ENCODE peak calls at places on chromosomes 6 and 20, in four cellular contexts. K is GM23338, M is astrocyte, W is fibroblast of lung. G is an unnamed sample.

GRCh38 chr20:41650221-41650948 is 32.2 kb upstream of the CHD6 start:
- DNase-seq in K (peak; percentile 27), M (no peak), W (no peak), G (no peak)

GRCh38 chr6:24358219-24358821 is 461 bp upstream of the DCDC2 start:
- DNase-seq in K (no peak), M (no peak), W (no peak), G (no peak)

GRCh38 chr6:97322811-97323210 is 39.8 kb upstream of the MMS22L start:
- DNase-seq in K (no peak), M (peak; percentile 72), W (peak; percentile 82), G (peak; percentile 29)

GRCh38 chr6:158849899-158850806 is 31.0 kb upstream of the EZR start:
- DNase-seq in K (peak; percentile 66), M (peak; percentile 96), W (peak; percentile 98), G (peak; percentile 90)

GRCh38 chr6:137933696-137934095 is 66.6 kb downstream of the TNFAIP3 start:
- DNase-seq in K (no peak), M (peak; percentile 80), W (peak; percentile 82), G (no peak)

GRCh38 chr6:136088693-136089092 is 161.4 kb downstream of the MTFR2 start:
- DNase-seq in K (no peak), M (no peak), W (no peak), G (no peak)

GRCh38 chr6:148177589-148178233 is 164.9 kb upstream of the SASH1 start:
- DNase-seq in K (peak; percentile 87), M (no peak), W (peak; percentile 36), G (peak; percentile 5)

GRCh38 chr6:170032197-170032596 is 258.7 kb downstream of the DLL1 start:
- DNase-seq in K (no peak), M (no peak), W (no peak), G (no peak)

GRCh38 chr6:148980234-148980633 is 233.4 kb downstream of the UST start:
- DNase-seq in K (peak; percentile 60), M (peak; percentile 40), W (peak; percentile 55), G (no peak)

GRCh38 chr6:142146828-142147662 is at the start of the genes NMBR and VTA1:
- DNase-seq in K (peak; percentile 99), M (peak; percentile 99), W (peak; percentile 100), G (peak; percentile 96)

GRCh38 chr20:14434379-14435136 is 97.1 kb upstream of the FLRT3 start:
- DNase-seq in K (no peak), M (no peak), W (no peak), G (no peak)

GRCh38 chr20:22861231-22861980 is 173.7 kb upstream of the SSTR4 start:
- DNase-seq in K (no peak), M (no peak), W (no peak), G (peak; percentile 19)

GRCh38 chr6:90266845-90267621 is 29.6 kb downstream of the BACH2 start:
- DNase-seq in K (no peak), M (no peak), W (no peak), G (no peak)

GRCh38 chr6:63764318-63764916 is 128.8 kb downstream of the PHF3 start:
- DNase-seq in K (peak; percentile 68), M (peak; percentile 6), W (peak; percentile 18), G (no peak)

GRCh38 chr6:15774011-15774410 is 111.2 kb upstream of the DTNBP1 start:
- DNase-seq in K (no peak), M (no peak), W (no peak), G (no peak)

GRCh38 chr6:144283781-144284473 is 1.2 kb upstream of the UTRN start:
- DNase-seq in K (peak; percentile 42), M (peak; percentile 22), W (peak; percentile 37), G (no peak)

GRCh38 chr6:16402501-16402900 is 164.1 kb downstream of the GMPR start:
- DNase-seq in K (no peak), M (no peak), W (no peak), G (no peak)

GRCh38 chr20:60589624-60590023 is 631.4 kb downstream of the CDH26 start:
- DNase-seq in K (peak; percentile 65), M (no peak), W (peak; percentile 5), G (no peak)

GRCh38 chr6:18513253-18513798 is 126.2 kb downstream of the RNF144B start:
- DNase-seq in K (no peak), M (no peak), W (no peak), G (no peak)

GRCh38 chr6:138533667-138534066 is 34.4 kb upstream of the NHSL1 start:
- DNase-seq in K (no peak), M (no peak), W (no peak), G (no peak)

GRCh38 chr6:3623451-3624267 is 127.9 kb downstream of the PXDC1 start:
- DNase-seq in K (peak; percentile 29), M (no peak), W (no peak), G (no peak)

GRCh38 chr6:152293404-152293803 is 343.8 kb downstream of the SYNE1 start:
- DNase-seq in K (no peak), M (no peak), W (no peak), G (no peak)

GRCh38 chr6:30895343-30895742 is 11.0 kb downstream of the DDR1 start:
- DNase-seq in K (no peak), M (no peak), W (no peak), G (no peak)

GRCh38 chr20:5729348-5729747 is 20.9 kb upstream of the SHLD1 start:
- DNase-seq in K (no peak), M (no peak), W (no peak), G (no peak)

GRCh38 chr20:51800132-51800721 is 2.1 kb downstream of the SALL4 start:
- DNase-seq in K (peak; percentile 94), M (no peak), W (peak; percentile 23), G (no peak)

GRCh38 chr6:18601515-18602035 is 214.4 kb downstream of the RNF144B start:
- DNase-seq in K (no peak), M (no peak), W (no peak), G (no peak)

GRCh38 chr6:151565940-151566339 is 72.1 kb downstream of the CCDC170 start:
- DNase-seq in K (no peak), M (no peak), W (no peak), G (no peak)

GRCh38 chr6:7136859-7137334 is 29.1 kb downstream of the RREB1 start:
- DNase-seq in K (no peak), M (no peak), W (no peak), G (no peak)
- H3K4me3 ChIP-seq in K (no peak overlapping the region), M (no peak overlapping the region), W (no peak overlapping the region), G (no peak overlapping the region)

GRCh38 chr6:27761391-27761790 is 150.8 kb downstream of the OR2B2 start:
- DNase-seq in K (no peak), M (no peak), W (peak; percentile 12), G (no peak)

GRCh38 chr6:27766405-27766804 is 145.8 kb downstream of the OR2B2 start:
- DNase-seq in K (no peak), M (no peak), W (no peak), G (no peak)

GRCh38 chr6:27768556-27768955 is 143.6 kb downstream of the OR2B2 start:
- DNase-seq in K (no peak), M (no peak), W (no peak), G (no peak)

GRCh38 chr6:27767851-27768250 is 144.3 kb downstream of the OR2B2 start:
- DNase-seq in K (peak; percentile 63), M (no peak), W (no peak), G (no peak)

GRCh38 chr6:27765028-27765427 is 147.2 kb downstream of the OR2B2 start:
- DNase-seq in K (no peak), M (no peak), W (no peak), G (no peak)
- TF ChIP-seq CTCF in K (no peak), M (no peak), W (no peak), G (no peak)

DNA sequence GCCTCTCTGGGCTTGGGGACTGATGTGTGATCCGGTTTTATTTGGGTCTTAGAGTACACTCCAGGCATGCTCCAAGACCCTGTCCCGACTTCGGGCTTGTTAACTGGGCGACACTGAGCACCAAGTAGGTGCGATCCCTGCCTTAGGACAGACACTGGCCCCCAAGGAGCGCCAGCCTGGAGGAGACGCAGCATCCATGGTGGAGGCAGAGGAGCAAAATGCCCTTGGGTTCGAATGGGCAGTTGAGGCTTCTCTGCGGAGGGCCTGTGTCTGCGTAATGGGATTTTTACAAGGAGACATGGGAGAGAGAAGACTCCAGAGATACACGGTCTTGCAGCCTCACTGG is 593 bp upstream of the LEMD2 start:
- DNase-seq in K (no peak), M (no peak), W (no peak), G (no peak)
- H3K4me3 ChIP-seq in K (peak overlapping the region; percentile 86), M (peak overlapping the region; percentile 75), W (peak overlapping the region; percentile 64), G (peak overlapping the region; percentile 53)

GRCh38 chr20:44849712-44850111 is 35.8 kb upstream of the YWHAB start:
- DNase-seq in K (no peak), M (no peak), W (no peak), G (no peak)
- TF ChIP-seq CTCF in K (peak; percentile 18), M (no peak), W (no peak), G (no peak)

GRCh38 chr20:53502820-53503219 is 90.8 kb downstream of the ZNF217 start:
- DNase-seq in K (no peak), M (no peak), W (no peak), G (no peak)
- H3K4me3 ChIP-seq in K (peak overlapping the region; percentile 56), M (no peak overlapping the region), W (no peak overlapping the region), G (no peak overlapping the region)

DNA sequence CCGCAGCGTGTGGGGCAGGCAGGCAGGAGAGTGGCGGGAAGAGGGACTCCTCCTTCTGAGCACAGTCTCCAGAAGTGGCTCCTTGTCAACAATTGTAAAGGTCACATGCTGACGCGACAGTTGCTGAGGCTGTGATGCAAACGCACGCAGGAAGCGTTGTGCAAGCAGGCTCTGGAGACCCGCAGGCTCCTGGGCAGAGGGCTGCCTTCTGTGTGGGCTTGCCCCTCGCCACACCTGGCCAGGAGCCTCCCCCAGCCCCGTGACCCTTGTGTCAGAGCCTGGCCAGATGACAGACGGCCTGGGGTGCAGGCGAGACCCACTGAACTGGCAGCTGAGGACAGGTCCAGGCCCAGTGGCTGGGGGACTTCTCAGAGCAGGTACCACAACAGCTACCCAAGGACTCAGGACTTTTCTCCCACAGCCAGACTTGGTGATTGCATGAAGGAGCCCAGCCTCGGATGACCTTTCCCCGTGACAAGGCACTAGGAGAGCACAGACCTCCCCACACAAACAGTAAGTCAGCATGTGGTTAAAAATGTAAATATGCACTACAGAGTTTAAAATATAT is 222.2 kb upstream of the RREB1 start:
- DNase-seq in K (no peak), M (no peak), W (no peak), G (no peak)
- TF ChIP-seq CTCF in K (no peak), M (no peak), W (no peak), G (no peak)

DNA sequence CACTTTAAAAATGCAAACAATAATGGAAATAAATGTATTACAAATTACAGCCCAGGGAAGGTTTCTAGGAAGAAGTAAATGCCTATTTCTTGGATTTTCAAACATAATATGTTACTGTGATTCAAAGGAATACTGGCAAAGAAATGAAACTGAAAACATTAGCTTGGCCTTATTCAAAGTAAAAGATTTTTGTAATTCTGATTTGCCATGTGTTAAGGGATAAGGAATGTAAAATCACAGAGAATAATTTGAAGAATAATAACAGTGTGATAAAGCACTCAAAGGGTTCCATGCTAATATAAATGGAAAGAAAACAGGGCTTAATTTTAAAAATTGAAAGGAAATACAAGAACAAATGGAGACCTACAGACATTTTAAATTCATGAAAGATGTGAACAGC is 138.0 kb downstream of the RFPL4B start:
- DNase-seq in K (no peak), M (no peak), W (no peak), G (no peak)
- H3K4me3 ChIP-seq in K (no peak overlapping the region), M (no peak overlapping the region), W (no peak overlapping the region), G (no peak overlapping the region)

DNA sequence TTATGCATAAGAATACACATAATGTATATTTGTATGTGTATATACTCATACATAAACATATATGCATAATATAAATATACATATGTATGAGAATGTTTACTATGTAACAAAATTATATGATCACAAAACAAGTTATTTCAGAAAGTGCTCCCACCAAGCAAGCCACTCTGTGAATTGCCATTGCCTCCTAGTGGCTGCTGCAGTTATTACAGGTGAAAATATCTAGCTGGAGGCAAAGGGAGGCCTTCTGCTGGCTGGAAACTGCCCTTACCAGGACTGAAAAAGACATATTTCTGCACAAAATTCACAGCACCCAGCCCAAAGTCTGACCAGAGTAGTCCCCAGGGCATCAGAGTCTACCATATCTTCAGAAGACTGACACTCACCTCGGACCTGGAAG is 14.4 kb upstream of the ADAM33 start:
- DNase-seq in K (peak; percentile 62), M (no peak), W (no peak), G (no peak)
- TF ChIP-seq CTCF in K (peak; percentile 76), M (peak; percentile 30), W (peak; percentile 53), G (peak; percentile 24)

G was measured in AG04449.